ENCODE peak calls at places on chromosomes 13 and 19, in six cellular contexts. W is GM23338; P is stimulated activated CD8-positive, alpha-beta memory T cell treated with anti-CD3 and anti-CD28 coated beads, Interleukin-2, amount 100 ng/mL, for 48 hours; D is tibial nerve; O is iris pigment epithelial cell; C is transverse colon. Z is an unnamed sample.

GRCh38 chr19:10230155-10230903 is 802 bp downstream of the S1PR2 start:
- DNase-seq in W (peak; percentile 87), P (peak; percentile 25), D (peak; percentile 40), O (peak; percentile 42), C (peak; percentile 51), Z (peak; percentile 18)

GRCh38 chr19:54422136-54422535 is 6.9 kb downstream of the TTYH1 start:
- DNase-seq in W (peak; percentile 73), P (no peak), D (no peak), O (no peak), C (no peak), Z (no peak)

GRCh38 chr13:33578786-33579185 is 239.2 kb upstream of the RFC3 start:
- DNase-seq in W (no peak), P (no peak), D (no peak), O (no peak), C (no peak), Z (no peak)

GRCh38 chr19:56966225-56966696 is 125.7 kb upstream of the PEG3 start:
- DNase-seq in W (no peak), P (no peak), D (no peak), O (no peak), C (no peak), Z (no peak)

GRCh38 chr19:4415352-4415751 is 12.9 kb downstream of the CHAF1A start:
- DNase-seq in W (peak; percentile 57), P (no peak), D (no peak), O (no peak), C (no peak), Z (no peak)

GRCh38 chr19:46639356-46640061 is 3.5 kb upstream of the GNG8 start:
- DNase-seq in W (peak; percentile 74), P (no peak), D (no peak), O (peak; percentile 54), C (peak; percentile 48), Z (peak; percentile 33)

GRCh38 chr19:46607441-46607841 is 6.3 kb downstream of the CALM3 start:
- DNase-seq in W (no peak), P (no peak), D (peak; percentile 13), O (no peak), C (peak; percentile 6), Z (no peak)

GRCh38 chr13:42981853-42982252 is 10.2 kb downstream of the EPSTI1 start:
- DNase-seq in W (peak; percentile 35), P (no peak), D (no peak), O (no peak), C (no peak), Z (no peak)

GRCh38 chr13:57045816-57046691 is 94.7 kb upstream of the PRR20A start:
- DNase-seq in W (no peak), P (no peak), D (no peak), O (no peak), C (no peak), Z (no peak)

GRCh38 chr13:37173214-37173613 is 67.8 kb upstream of the CSNK1A1L start:
- DNase-seq in W (peak; percentile 28), P (no peak), D (no peak), O (peak; percentile 92), C (no peak), Z (no peak)

GRCh38 chr13:27481766-27482165 is 31.4 kb upstream of the MTIF3 start:
- DNase-seq in W (peak; percentile 90), P (peak; percentile 7), D (no peak), O (peak; percentile 36), C (peak; percentile 51), Z (peak; percentile 57)

GRCh38 chr13:59247166-59247565 is 916.6 kb downstream of the DIAPH3 start:
- DNase-seq in W (no peak), P (no peak), D (no peak), O (no peak), C (peak; percentile 38), Z (peak; percentile 46)

GRCh38 chr13:66774046-66774445 is 456.1 kb downstream of the PCDH9 start:
- DNase-seq in W (no peak), P (no peak), D (no peak), O (no peak), C (no peak), Z (no peak)

GRCh38 chr13:110841846-110842245 is 73.0 kb downstream of the ANKRD10 start:
- DNase-seq in W (no peak), P (no peak), D (no peak), O (no peak), C (no peak), Z (no peak)

GRCh38 chr13:65638572-65639168 is 1591.5 kb downstream of the PCDH9 start:
- DNase-seq in W (peak; percentile 72), P (no peak), D (no peak), O (peak; percentile 67), C (no peak), Z (peak; percentile 63)

GRCh38 chr13:98650376-98651107 is 73.6 kb upstream of the STK24 start:
- DNase-seq in W (no peak), P (no peak), D (no peak), O (no peak), C (peak; percentile 92), Z (no peak)

GRCh38 chr19:5002143-5002542 is 33.2 kb downstream of the KDM4B start:
- DNase-seq in W (no peak), P (no peak), D (no peak), O (peak; percentile 69), C (no peak), Z (no peak)

GRCh38 chr13:91031508-91031907 is 316.0 kb upstream of the MIR17HG start:
- DNase-seq in W (peak; percentile 44), P (no peak), D (no peak), O (no peak), C (no peak), Z (no peak)

GRCh38 chr19:6806488-6806887 is 34.0 kb downstream of the VAV1 start:
- DNase-seq in W (peak; percentile 51), P (no peak), D (no peak), O (no peak), C (no peak), Z (peak; percentile 10)

GRCh38 chr19:19342086-19343015 is 21.7 kb downstream of the MAU2 start:
- DNase-seq in W (peak; percentile 89), P (no peak), D (no peak), O (peak; percentile 54), C (peak; percentile 65), Z (peak; percentile 82)

GRCh38 chr19:1027020-1027952 is 878 bp downstream of the CNN2 start:
- DNase-seq in W (no peak), P (no peak), D (no peak), O (peak; percentile 28), C (no peak), Z (peak; percentile 42)

GRCh38 chr13:79724348-79725103 is 243.6 kb downstream of the NDFIP2 start:
- DNase-seq in W (no peak), P (no peak), D (no peak), O (peak; percentile 22), C (peak; percentile 32), Z (peak; percentile 80)

GRCh38 chr13:113021811-113022210 is 52.8 kb downstream of the MCF2L start:
- DNase-seq in W (no peak), P (no peak), D (no peak), O (no peak), C (no peak), Z (no peak)

GRCh38 chr19:5977222-5977784 is 637 bp downstream of the RANBP3 start:
- DNase-seq in W (no peak), P (no peak), D (no peak), O (no peak), C (no peak), Z (no peak)

GRCh38 chr19:21022996-21023395 is 2.5 kb downstream of the ZNF430 start:
- DNase-seq in W (no peak), P (no peak), D (no peak), O (peak; percentile 84), C (no peak), Z (peak; percentile 22)

GRCh38 chr19:41537789-41538188 is 38.2 kb upstream of the CEACAM21 start:
- DNase-seq in W (peak; percentile 74), P (no peak), D (no peak), O (peak; percentile 36), C (no peak), Z (peak; percentile 71)

GRCh38 chr13:99119686-99120085 is 81.0 kb upstream of the UBAC2 start:
- DNase-seq in W (no peak), P (peak; percentile 4), D (no peak), O (no peak), C (no peak), Z (no peak)

GRCh38 chr13:46893221-46893620 is 3.6 kb downstream of the HTR2A start:
- DNase-seq in W (peak; percentile 37), P (no peak), D (no peak), O (no peak), C (no peak), Z (no peak)

GRCh38 chr19:41927810-41928192 is 448 bp downstream of the ERFL start:
- DNase-seq in W (peak; percentile 46), P (no peak), D (no peak), O (no peak), C (peak; percentile 39), Z (no peak)

GRCh38 chr13:98171806-98172569 is 5.1 kb downstream of the RNF113B start:
- DNase-seq in W (no peak), P (no peak), D (peak; percentile 19), O (peak; percentile 51), C (no peak), Z (peak; percentile 28)

GRCh38 chr19:40960062-40960685 is 30.9 kb upstream of the CYP2B6 start:
- DNase-seq in W (no peak), P (no peak), D (no peak), O (no peak), C (peak; percentile 12), Z (no peak)

GRCh38 chr13:55160911-55161310 is 1979.8 kb upstream of the PRR20A start:
- DNase-seq in W (no peak), P (no peak), D (no peak), O (no peak), C (no peak), Z (no peak)

GRCh38 chr13:30711375-30711774 is 24.0 kb upstream of the ALOX5AP start:
- DNase-seq in W (no peak), P (no peak), D (no peak), O (peak; percentile 93), C (no peak), Z (no peak)

GRCh38 chr19:15022752-15023151 is 26.5 kb upstream of the CASP14 start:
- DNase-seq in W (peak; percentile 60), P (no peak), D (no peak), O (no peak), C (no peak), Z (no peak)

GRCh38 chr13:40191186-40191980 is 475.1 kb downstream of the FOXO1 start:
- DNase-seq in W (no peak), P (no peak), D (no peak), O (peak; percentile 50), C (no peak), Z (peak; percentile 11)

GRCh38 chr13:49185264-49185663 is 34.9 kb upstream of the MLNR start:
- DNase-seq in W (no peak), P (no peak), D (no peak), O (peak; percentile 56), C (no peak), Z (peak; percentile 48)

GRCh38 chr13:23462815-23463559 is 29.5 kb upstream of the SACS start:
- DNase-seq in W (no peak), P (no peak), D (no peak), O (peak; percentile 58), C (no peak), Z (no peak)